ENCODE peak calls at places on chromosomes 3 and 15, in six cellular contexts. M is small intestine; J is A172; H is fibroblast of the conjunctiva; F is activated naive CD8-positive, alpha-beta T cell treated with anti-CD3 and anti-CD28 coated beads for 36 hours; W is PC-3. Q is an unnamed sample.

GRCh38 chr3:40574661-40575060 is 49.9 kb downstream of the ZNF621 start:
- DNase-seq in H (no peak), M (no peak), W (no peak), J (peak), F (no peak), Q (no peak)

GRCh38 chr15:57382222-57382621 is 5.9 kb downstream of the CGNL1 start:
- DNase-seq in J (no peak), H (no peak), F (no peak), W (no peak), M (peak), Q (no peak)

GRCh38 chr3:111103807-111104206 is 32.2 kb downstream of the NECTIN3 start:
- DNase-seq in H (no peak), F (no peak), M (no peak), W (peak), J (no peak), Q (no peak)

GRCh38 chr3:70618151-70618550 is 305.7 kb upstream of the MDFIC2 start:
- DNase-seq in W (no peak), F (no peak), M (no peak), J (no peak), H (no peak), Q (no peak)

GRCh38 chr15:67190813-67191212 is 63.6 kb downstream of the AAGAB start:
- DNase-seq in J (no peak), W (no peak), H (no peak), F (no peak), M (peak), Q (no peak)

GRCh38 chr3:14244521-14244920 is 65.9 kb downstream of the LSM3 start:
- DNase-seq in J (no peak), M (no peak), W (no peak), F (no peak), H (no peak), Q (no peak)

GRCh38 chr15:40911139-40911538 is 16.9 kb downstream of the VPS18 start:
- DNase-seq in W (no peak), F (no peak), H (no peak), J (no peak), M (no peak), Q (no peak)

GRCh38 chr3:186440850-186441249 is 78.8 kb upstream of the DGKG start:
- DNase-seq in J (no peak), W (no peak), M (peak), F (no peak), H (no peak), Q (no peak)

GRCh38 chr3:9732080-9732752 is 681 bp downstream of the BRPF1 start:
- DNase-seq in H (no peak), F (peak), W (no peak), M (no peak), J (no peak), Q (peak)

GRCh38 chr3:171230857-171231256 is 204.3 kb upstream of the SLC2A2 start:
- DNase-seq in H (no peak), F (no peak), J (no peak), M (no peak), W (no peak), Q (no peak)

GRCh38 chr15:58924326-58924725 is 9.2 kb downstream of the SLTM start:
- DNase-seq in M (no peak), W (no peak), J (no peak), H (peak), F (no peak), Q (no peak)

GRCh38 chr3:23654571-23654970 is 151.2 kb upstream of the UBE2E1 start:
- DNase-seq in F (no peak), W (no peak), J (no peak), M (no peak), H (no peak), Q (no peak)

GRCh38 chr3:141797167-141797773 is 34.1 kb downstream of the GRK7 start:
- DNase-seq in M (peak), J (no peak), F (peak), H (no peak), W (no peak), Q (no peak)

GRCh38 chr3:13718437-13718836 is 161.4 kb downstream of the WNT7A start:
- DNase-seq in J (no peak), F (no peak), H (no peak), W (no peak), M (peak), Q (no peak)

GRCh38 chr15:70033529-70034140 is 64.1 kb downstream of the TLE3 start:
- DNase-seq in J (peak), W (no peak), F (no peak), M (peak), H (peak), Q (no peak)

GRCh38 chr15:65409284-65409631 is 13.5 kb downstream of the IGDCC4 start:
- DNase-seq in M (no peak), J (peak), F (no peak), W (peak), H (peak), Q (no peak)

GRCh38 chr3:45210308-45211038 is 15.6 kb downstream of the TMEM158 start:
- DNase-seq in H (peak), W (peak), J (peak), M (peak), F (peak), Q (peak)

GRCh38 chr3:184746131-184747120 is 34.6 kb upstream of the MAGEF1 start:
- DNase-seq in H (no peak), M (no peak), W (no peak), J (no peak), F (no peak), Q (no peak)

GRCh38 chr3:134623615-134624245 is 27.1 kb downstream of the KY start:
- DNase-seq in H (no peak), J (no peak), F (no peak), M (no peak), W (no peak), Q (no peak)

GRCh38 chr3:193767353-193768068 is 174.5 kb downstream of the OPA1 start:
- DNase-seq in H (no peak), J (no peak), F (no peak), W (no peak), M (no peak), Q (no peak)

GRCh38 chr15:49383266-49383665 is 39.8 kb upstream of the FGF7 start:
- DNase-seq in J (no peak), W (peak), F (no peak), H (peak), M (no peak), Q (no peak)

GRCh38 chr3:30471076-30471475 is 135.3 kb upstream of the TGFBR2 start:
- DNase-seq in F (no peak), H (no peak), W (peak), J (no peak), M (no peak), Q (no peak)

GRCh38 chr15:69009353-69009752 is 5.1 kb upstream of the NOX5 start:
- DNase-seq in W (no peak), F (no peak), M (no peak), H (no peak), J (no peak), Q (no peak)

GRCh38 chr15:38168472-38169057 is 84.1 kb upstream of the SPRED1 start:
- DNase-seq in W (no peak), H (no peak), M (no peak), F (no peak), J (no peak), Q (no peak)

GRCh38 chr3:131361464-131362421 is 19.8 kb upstream of the NUDT16 start:
- DNase-seq in F (peak), W (peak), M (peak), H (peak), J (no peak), Q (peak)

GRCh38 chr15:88043396-88043795 is 213.1 kb downstream of the NTRK3 start:
- DNase-seq in F (no peak), M (no peak), H (no peak), J (no peak), W (no peak), Q (no peak)

GRCh38 chr3:136547293-136547692 is 204.9 kb downstream of the STAG1 start:
- DNase-seq in F (no peak), H (no peak), M (no peak), W (peak), J (no peak), Q (no peak)

GRCh38 chr3:74507691-74508090 is 106.8 kb downstream of the CNTN3 start:
- DNase-seq in M (no peak), J (no peak), W (no peak), F (no peak), H (no peak), Q (no peak)

GRCh38 chr15:98163319-98164030 is 203.0 kb downstream of the ARRDC4 start:
- DNase-seq in F (no peak), J (no peak), H (no peak), W (no peak), M (no peak), Q (no peak)

GRCh38 chr3:126063358-126063965 is 20.5 kb downstream of the SLC41A3 start:
- DNase-seq in W (no peak), J (no peak), H (no peak), M (no peak), F (no peak), Q (peak)

GRCh38 chr3:157248590-157249425 is 88.9 kb upstream of the CCNL1 start:
- DNase-seq in J (peak), H (peak), M (peak), W (peak), F (no peak), Q (no peak)

GRCh38 chr3:52633786-52634185 is 51.9 kb downstream of the PBRM1 start:
- DNase-seq in F (no peak), H (no peak), M (no peak), J (peak), W (no peak), Q (no peak)

GRCh38 chr3:32502089-32502943 is at the start of gene CMTM6:
- DNase-seq in W (peak), H (peak), J (peak), M (peak), F (peak), Q (peak)

GRCh38 chr15:95146476-95146875 is 915.1 kb downstream of the MCTP2 start:
- DNase-seq in W (no peak), H (no peak), F (no peak), M (no peak), J (no peak), Q (no peak)

GRCh38 chr3:32297366-32297765 is 58.9 kb downstream of the CMTM8 start:
- DNase-seq in F (no peak), J (no peak), W (no peak), M (no peak), H (no peak), Q (peak)

GRCh38 chr3:56754753-56755365 is 46.9 kb downstream of the ARHGEF3 start:
- DNase-seq in F (peak), W (no peak), H (no peak), J (no peak), M (peak), Q (peak)

GRCh38 chr3:116139607-116140006 is 305.7 kb downstream of the LSAMP start:
- DNase-seq in M (no peak), J (peak), W (no peak), H (no peak), F (no peak), Q (no peak)